ENCODE peak calls at places on chromosome 5, in six cellular contexts. One of them, this sample, is unnamed.

GRCh38 chr5:2607622-2608021 is 143.9 kb downstream of the IRX2 start:
- DNase-seq in neuronal stem cell: no peak
- DNase-seq in IMR-90: no peak
- DNase-seq in trophoblast cell: no peak
- DNase-seq in H9: no peak
- DNase-seq in H1: no peak
- DNase-seq in this sample: no peak

GRCh38 chr5:14869286-14870164 is 2.1 kb downstream of the ANKH start:
- DNase-seq in neuronal stem cell: no peak
- DNase-seq in trophoblast cell: no peak
- DNase-seq in H1: no peak
- DNase-seq in IMR-90: no peak
- DNase-seq in H9: no peak
- DNase-seq in this sample: no peak

GRCh38 chr5:73564644-73565165 is 734 bp downstream of the ANKRA2 start:
- DNase-seq in IMR-90: no peak
- DNase-seq in H1: no peak
- DNase-seq in trophoblast cell: no peak
- DNase-seq in H9: no peak
- DNase-seq in neuronal stem cell: no peak
- DNase-seq in this sample: no peak

GRCh38 chr5:37539459-37539858 is 160.3 kb downstream of the WDR70 start:
- DNase-seq in H1: no peak
- DNase-seq in IMR-90: no peak
- DNase-seq in neuronal stem cell: no peak
- DNase-seq in H9: no peak
- DNase-seq in trophoblast cell: peak
- DNase-seq in this sample: no peak

GRCh38 chr5:150780816-150781221 is 2.3 kb downstream of the SMIM3 start:
- DNase-seq in H9: no peak
- DNase-seq in neuronal stem cell: no peak
- DNase-seq in IMR-90: peak
- DNase-seq in H1: no peak
- DNase-seq in trophoblast cell: peak
- DNase-seq in this sample: peak

GRCh38 chr5:33513786-33514185 is 73.0 kb downstream of the TARS1 start:
- DNase-seq in H1: no peak
- DNase-seq in IMR-90: no peak
- DNase-seq in neuronal stem cell: no peak
- DNase-seq in H9: no peak
- DNase-seq in trophoblast cell: no peak
- DNase-seq in this sample: no peak

GRCh38 chr5:113871972-113872371 is 358.5 kb downstream of the YTHDC2 start:
- DNase-seq in H9: no peak
- DNase-seq in neuronal stem cell: no peak
- DNase-seq in trophoblast cell: no peak
- DNase-seq in IMR-90: no peak
- DNase-seq in H1: no peak
- DNase-seq in this sample: no peak

GRCh38 chr5:17289681-17290619 is 72.5 kb downstream of the BASP1 start:
- DNase-seq in IMR-90: peak
- DNase-seq in H1: no peak
- DNase-seq in trophoblast cell: peak
- DNase-seq in neuronal stem cell: no peak
- DNase-seq in H9: no peak
- DNase-seq in this sample: no peak

GRCh38 chr5:122311400-122311887 is 593 bp upstream of the SNCAIP start:
- DNase-seq in neuronal stem cell: peak
- DNase-seq in H1: no peak
- DNase-seq in H9: peak
- DNase-seq in trophoblast cell: no peak
- DNase-seq in IMR-90: no peak
- DNase-seq in this sample: no peak

GRCh38 chr5:77175235-77175634 is 35.2 kb upstream of the PDE8B start:
- DNase-seq in H1: no peak
- DNase-seq in H9: no peak
- DNase-seq in trophoblast cell: no peak
- DNase-seq in neuronal stem cell: no peak
- DNase-seq in IMR-90: no peak
- DNase-seq in this sample: no peak

GRCh38 chr5:140602165-140602564 is 30.8 kb downstream of the CD14 start:
- DNase-seq in neuronal stem cell: no peak
- DNase-seq in trophoblast cell: no peak
- DNase-seq in H9: no peak
- DNase-seq in H1: no peak
- DNase-seq in IMR-90: no peak
- DNase-seq in this sample: no peak

GRCh38 chr5:174317261-174317894 is 271.9 kb downstream of the NSG2 start:
- DNase-seq in trophoblast cell: peak
- DNase-seq in H9: peak
- DNase-seq in H1: no peak
- DNase-seq in neuronal stem cell: peak
- DNase-seq in IMR-90: peak
- DNase-seq in this sample: peak

GRCh38 chr5:59332236-59332973 is 561.1 kb downstream of the PDE4D start:
- DNase-seq in H9: no peak
- DNase-seq in trophoblast cell: no peak
- DNase-seq in neuronal stem cell: no peak
- DNase-seq in IMR-90: no peak
- DNase-seq in H1: no peak
- DNase-seq in this sample: no peak

GRCh38 chr5:92544042-92544441 is 1037.0 kb downstream of the NR2F1-AS1 start:
- DNase-seq in IMR-90: no peak
- DNase-seq in H9: no peak
- DNase-seq in trophoblast cell: no peak
- DNase-seq in neuronal stem cell: no peak
- DNase-seq in H1: no peak
- DNase-seq in this sample: peak

GRCh38 chr5:150780180-150780692 is 1.7 kb downstream of the SMIM3 start:
- DNase-seq in H9: no peak
- DNase-seq in neuronal stem cell: no peak
- DNase-seq in H1: no peak
- DNase-seq in IMR-90: peak
- DNase-seq in trophoblast cell: peak
- DNase-seq in this sample: peak

GRCh38 chr5:127936439-127936972 is 147.1 kb upstream of the SLC12A2 start:
- DNase-seq in trophoblast cell: no peak
- DNase-seq in H9: no peak
- DNase-seq in neuronal stem cell: no peak
- DNase-seq in H1: no peak
- DNase-seq in IMR-90: no peak
- DNase-seq in this sample: no peak

GRCh38 chr5:74538206-74538661 is 102.3 kb downstream of the ENC1 start:
- DNase-seq in H9: no peak
- DNase-seq in IMR-90: peak
- DNase-seq in trophoblast cell: peak
- DNase-seq in H1: no peak
- DNase-seq in neuronal stem cell: no peak
- DNase-seq in this sample: peak

DNA sequence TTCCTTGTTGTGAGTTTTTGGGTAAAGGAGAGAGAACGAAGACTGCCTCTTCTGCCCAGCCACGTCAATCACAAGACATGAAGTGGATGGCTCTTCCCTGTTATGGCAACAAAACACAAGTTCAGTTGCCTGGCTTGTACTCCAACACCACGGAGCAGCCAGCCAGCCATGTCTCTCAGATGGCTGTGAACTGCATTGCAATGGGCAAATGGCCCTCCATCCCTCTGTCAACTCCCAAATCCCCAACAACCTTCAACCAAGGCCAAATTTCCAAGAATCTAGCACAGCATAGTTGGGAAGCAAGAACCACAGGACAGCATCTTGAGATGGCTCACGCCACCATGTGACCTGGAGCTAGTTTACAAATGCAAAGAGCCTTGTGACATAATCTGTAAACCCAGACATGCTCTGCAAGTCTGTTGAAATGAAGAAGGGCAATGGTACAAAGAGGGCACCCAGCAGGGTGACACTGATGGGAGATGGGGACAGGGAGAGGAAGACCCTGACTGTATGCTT is 53.9 kb downstream of the ZNF366 start:
- DNase-seq in H1: no peak
- DNase-seq in IMR-90: no peak
- DNase-seq in H9: no peak
- DNase-seq in neuronal stem cell: no peak
- DNase-seq in trophoblast cell: no peak
- DNase-seq in this sample: peak
- H3K14ac ChIP-seq in H1: no peak
- H3K14ac ChIP-seq in IMR-90: peak
- H3K14ac ChIP-seq in H9: no peak
- H3K14ac ChIP-seq in neuronal stem cell: no peak
- H3K14ac ChIP-seq in trophoblast cell: peak
- H3K14ac ChIP-seq in this sample: no peak

DNA sequence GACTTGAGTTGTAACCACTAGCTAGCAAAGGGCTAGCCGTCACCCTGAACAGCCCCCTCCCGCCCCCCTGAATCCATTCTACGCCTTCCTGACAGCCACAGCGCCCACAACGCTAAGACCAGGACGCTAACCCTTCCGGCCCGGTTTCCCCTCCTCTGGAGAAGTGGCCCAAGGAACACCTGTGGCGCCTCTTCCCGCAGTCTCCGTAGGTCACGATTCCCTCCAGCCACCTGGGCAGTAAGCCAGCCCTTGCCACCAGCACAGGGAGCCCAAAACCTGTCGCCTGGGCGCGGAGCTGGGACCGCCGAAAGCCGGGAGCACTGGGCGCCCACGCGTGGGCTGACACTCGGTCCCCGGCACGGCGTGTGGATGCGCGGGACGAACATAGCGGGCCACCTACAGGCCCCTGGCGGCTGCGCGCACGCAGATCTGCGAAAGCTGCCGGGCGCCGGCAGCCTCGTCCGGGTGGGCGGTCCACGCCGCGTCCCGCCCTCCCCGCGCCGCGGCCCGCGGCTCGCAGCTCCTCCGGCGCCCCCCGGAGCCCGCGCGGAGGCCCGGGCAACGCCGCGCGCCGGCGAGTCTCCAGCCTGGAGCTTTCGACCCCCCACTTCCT is 596 bp downstream of the IRF1 start:
- DNase-seq in neuronal stem cell: no peak
- DNase-seq in IMR-90: peak
- DNase-seq in H1: no peak
- DNase-seq in H9: peak
- DNase-seq in trophoblast cell: peak
- DNase-seq in this sample: peak
- H3K9ac ChIP-seq in neuronal stem cell: peak
- H3K9ac ChIP-seq in IMR-90: peak
- H3K9ac ChIP-seq in H1: peak
- H3K9ac ChIP-seq in H9: no peak
- H3K9ac ChIP-seq in trophoblast cell: no peak
- H3K9ac ChIP-seq in this sample: peak

DNA sequence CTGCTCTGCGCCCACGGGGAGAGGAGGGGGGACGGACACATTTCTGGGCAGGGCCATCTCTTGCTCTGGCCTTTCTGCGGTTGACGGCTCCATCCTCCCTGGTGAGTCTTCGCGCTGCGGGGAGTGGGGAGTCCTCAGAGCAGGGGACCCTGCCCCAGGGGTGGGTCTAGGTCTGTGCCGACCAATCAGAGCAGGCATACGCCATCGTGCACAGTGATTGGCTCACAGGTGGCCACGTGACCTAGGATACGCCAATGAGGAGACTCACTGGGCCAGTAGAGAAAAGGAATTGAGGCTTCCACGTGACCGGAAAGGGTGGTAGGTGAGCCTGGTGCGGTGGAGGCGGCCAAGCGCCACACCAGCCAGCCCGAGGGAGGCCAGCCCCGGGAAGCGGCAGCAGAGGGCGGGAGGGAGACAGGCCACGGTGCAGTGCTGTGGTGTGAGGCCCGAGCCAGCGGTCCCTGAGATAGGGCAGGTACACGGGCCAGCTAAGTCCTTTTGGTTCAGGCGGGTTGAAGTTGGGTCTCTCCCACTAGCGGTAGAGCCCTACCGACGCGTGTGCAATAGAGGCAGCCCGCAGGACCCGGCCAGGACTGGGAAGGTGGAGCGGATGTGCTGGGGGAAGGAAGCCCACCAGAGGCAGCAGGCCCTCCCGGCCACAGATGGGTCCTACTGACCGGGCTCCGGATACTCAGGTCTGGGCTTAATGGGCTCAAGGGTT is 65.3 kb upstream of the RNF130 start:
- DNase-seq in neuronal stem cell: no peak
- DNase-seq in H1: no peak
- DNase-seq in H9: peak
- DNase-seq in IMR-90: no peak
- DNase-seq in trophoblast cell: no peak
- DNase-seq in this sample: no peak
- H4K8ac ChIP-seq in neuronal stem cell: peak
- H4K8ac ChIP-seq in H1: peak
- H4K8ac ChIP-seq in H9: no peak
- H4K8ac ChIP-seq in IMR-90: no peak
- H4K8ac ChIP-seq in trophoblast cell: no peak
- H4K8ac ChIP-seq in this sample: no peak

DNA sequence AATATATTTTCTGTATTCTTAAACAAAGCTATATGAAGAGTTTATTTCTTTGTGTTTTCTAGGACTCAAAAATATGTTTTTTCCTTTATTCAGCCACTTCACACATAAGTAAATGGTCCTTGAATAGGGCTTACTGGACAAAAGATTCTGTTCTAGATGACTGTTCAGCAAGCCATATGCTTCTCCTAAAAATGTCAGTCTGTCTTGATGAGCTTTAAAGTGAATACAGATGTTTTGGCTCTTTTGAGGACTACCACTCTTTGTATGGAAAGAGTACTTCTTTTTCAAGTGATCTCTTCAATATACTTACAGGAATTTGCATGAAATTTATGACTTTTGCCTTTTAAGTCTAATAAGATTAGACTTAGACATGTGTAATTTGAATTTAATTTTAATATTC is 8.4 kb downstream of the NDUFS4 start:
- DNase-seq in neuronal stem cell: no peak
- DNase-seq in H9: no peak
- DNase-seq in IMR-90: peak
- DNase-seq in trophoblast cell: no peak
- DNase-seq in H1: no peak
- DNase-seq in this sample: no peak
- H3K14ac ChIP-seq in neuronal stem cell: no peak
- H3K14ac ChIP-seq in H9: no peak
- H3K14ac ChIP-seq in IMR-90: no peak
- H3K14ac ChIP-seq in trophoblast cell: no peak
- H3K14ac ChIP-seq in H1: no peak
- H3K14ac ChIP-seq in this sample: no peak

GRCh38 chr5:97141031-97141430 is 1.4 kb downstream of the LIX1 start:
- DNase-seq in H1: no peak
- DNase-seq in trophoblast cell: no peak
- DNase-seq in neuronal stem cell: no peak
- DNase-seq in IMR-90: no peak
- DNase-seq in H9: no peak
- DNase-seq in this sample: no peak
- H3K9ac ChIP-seq in H1: no peak
- H3K9ac ChIP-seq in trophoblast cell: no peak
- H3K9ac ChIP-seq in neuronal stem cell: no peak
- H3K9ac ChIP-seq in IMR-90: no peak
- H3K9ac ChIP-seq in H9: no peak
- H3K9ac ChIP-seq in this sample: no peak

This sample was measured in mesenchymal stem cell.